ENCODE peak calls at places on chromosomes 13 and 19, in seven cellular contexts. A, H, C, V, Q, U and O are unnamed samples. For H3K36me3, the result is how much of the 10 kb centered on the place peaks cover.

GRCh38 chr13:99425485-99426341 is 75.6 kb upstream of the TM9SF2 start:
- DNase-seq in A (no peak), H (no peak), C (peak), V (peak), Q (peak), U (no peak), O (no peak)

GRCh38 chr13:42048625-42049453 is at the start of gene DGKH:
- DNase-seq in A (peak), H (peak), C (peak), V (peak), Q (peak), U (peak), O (peak)

GRCh38 chr13:111177081-111177711 is 62.1 kb downstream of the ARHGEF7 start:
- DNase-seq in A (peak), H (peak), C (peak), V (no peak), Q (no peak), U (no peak), O (peak)

GRCh38 chr13:65940720-65941119 is 1289.4 kb downstream of the PCDH9 start:
- DNase-seq in A (no peak), H (peak), C (peak), V (no peak), Q (no peak), U (no peak), O (no peak)

GRCh38 chr13:27792393-27793218 is at the start of gene GSX1:
- DNase-seq in A (peak), H (peak), C (peak), V (peak), Q (no peak), U (peak), O (peak)

GRCh38 chr13:68987585-68987984 is 1120.0 kb upstream of the ATXN8OS start:
- DNase-seq in A (no peak), H (peak), C (no peak), V (no peak), Q (no peak), U (no peak), O (peak)

GRCh38 chr19:2303209-2303798 is 4.7 kb downstream of the LINGO3 start:
- DNase-seq in A (no peak), H (no peak), C (no peak), V (no peak), Q (no peak), U (no peak), O (no peak)

GRCh38 chr19:21604941-21605548 is 99.6 kb downstream of the ZNF429 start:
- DNase-seq in A (no peak), H (no peak), C (no peak), V (no peak), Q (no peak), U (no peak), O (no peak)

GRCh38 chr13:42968906-42969305 is 23.1 kb downstream of the EPSTI1 start:
- DNase-seq in A (no peak), H (no peak), C (no peak), V (no peak), Q (no peak), U (peak), O (peak)

GRCh38 chr13:75362026-75362425 is 119.9 kb downstream of the TBC1D4 start:
- DNase-seq in A (no peak), H (no peak), C (no peak), V (no peak), Q (no peak), U (no peak), O (no peak)

GRCh38 chr13:110433014-110433413 is 125.9 kb downstream of the COL4A2 start:
- DNase-seq in A (no peak), H (peak), C (peak), V (no peak), Q (no peak), U (no peak), O (no peak)

GRCh38 chr13:38341149-38341692 is 8.4 kb upstream of the UFM1 start:
- DNase-seq in A (no peak), H (no peak), C (no peak), V (no peak), Q (no peak), U (no peak), O (no peak)

GRCh38 chr13:23615677-23616076 is 45.5 kb downstream of the TNFRSF19 start:
- DNase-seq in A (peak), H (no peak), C (no peak), V (no peak), Q (no peak), U (no peak), O (no peak)

GRCh38 chr19:5956728-5957127 is 21.2 kb downstream of the RANBP3 start:
- DNase-seq in A (no peak), H (no peak), C (no peak), V (no peak), Q (no peak), U (no peak), O (no peak)

GRCh38 chr19:21321996-21322395 is 7.2 kb downstream of the ZNF708 start:
- DNase-seq in A (no peak), H (no peak), C (no peak), V (no peak), Q (no peak), U (no peak), O (no peak)

GRCh38 chr13:40682449-40683240 is 16.2 kb upstream of the FOXO1 start:
- DNase-seq in A (peak), H (no peak), C (no peak), V (no peak), Q (peak), U (peak), O (no peak)

GRCh38 chr13:29520671-29521070 is 74.8 kb downstream of the SLC7A1 start:
- DNase-seq in A (peak), H (no peak), C (no peak), V (no peak), Q (no peak), U (no peak), O (no peak)

GRCh38 chr19:58305932-58306323 is 751 bp downstream of the ERVK3-1 start:
- DNase-seq in A (no peak), H (no peak), C (no peak), V (no peak), Q (no peak), U (no peak), O (peak)

GRCh38 chr13:27830010-27830409 is 37.7 kb downstream of the GSX1 start:
- DNase-seq in A (peak), H (peak), C (peak), V (peak), Q (peak), U (peak), O (peak)

GRCh38 chr19:8302734-8303133 is 5.4 kb downstream of the CD320 start:
- DNase-seq in A (no peak), H (peak), C (no peak), V (peak), Q (no peak), U (no peak), O (peak)

GRCh38 chr13:99432637-99433542 is 68.4 kb upstream of the TM9SF2 start:
- DNase-seq in A (peak), H (peak), C (peak), V (peak), Q (peak), U (peak), O (peak)

GRCh38 chr19:31214086-31214485 is 135.2 kb downstream of the TSHZ3 start:
- DNase-seq in A (peak), H (peak), C (peak), V (no peak), Q (no peak), U (no peak), O (peak)

GRCh38 chr13:32381539-32381938 is 46.4 kb downstream of the N4BP2L1 start:
- DNase-seq in A (peak), H (no peak), C (no peak), V (no peak), Q (no peak), U (peak), O (no peak)

GRCh38 chr13:24097667-24098066 is 62.9 kb upstream of the SPATA13 start:
- DNase-seq in A (no peak), H (no peak), C (no peak), V (no peak), Q (no peak), U (no peak), O (no peak)

GRCh38 chr19:17184381-17184841 is 30.7 kb upstream of the USE1 start:
- DNase-seq in A (no peak), H (no peak), C (no peak), V (no peak), Q (peak), U (no peak), O (no peak)

GRCh38 chr19:9989504-9989903 is 20.8 kb downstream of the COL5A3 start:
- DNase-seq in A (no peak), H (no peak), C (no peak), V (no peak), Q (no peak), U (no peak), O (no peak)

GRCh38 chr13:43446126-43446525 is 340.6 kb downstream of the ENOX1 start:
- DNase-seq in A (no peak), H (no peak), C (no peak), V (no peak), Q (no peak), U (no peak), O (no peak)

GRCh38 chr19:38034153-38034835 is 127.3 kb downstream of the SIPA1L3 start:
- DNase-seq in A (peak), H (no peak), C (no peak), V (no peak), Q (peak), U (no peak), O (no peak)

GRCh38 chr19:18328340-18329034 is 5.6 kb upstream of the LSM4 start:
- DNase-seq in A (peak), H (peak), C (peak), V (peak), Q (peak), U (peak), O (peak)

GRCh38 chr13:32272021-32272695 is 43.0 kb downstream of the ZAR1L start:
- DNase-seq in A (no peak), H (no peak), C (no peak), V (no peak), Q (no peak), U (no peak), O (no peak)

GRCh38 chr13:40306817-40307216 is 359.6 kb downstream of the FOXO1 start:
- DNase-seq in A (no peak), H (no peak), C (no peak), V (no peak), Q (peak), U (no peak), O (no peak)

GRCh38 chr19:5030136-5030820 is 61.4 kb downstream of the KDM4B start:
- DNase-seq in A (no peak), H (no peak), C (no peak), V (no peak), Q (no peak), U (no peak), O (no peak)

GRCh38 chr19:35351441-35352176 is 3.9 kb downstream of the FFAR1 start:
- DNase-seq in A (no peak), H (no peak), C (no peak), V (peak), Q (no peak), U (peak), O (peak)

GRCh38 chr19:776549-776948 is 20.7 kb upstream of the PTBP1 start:
- DNase-seq in A (no peak), H (no peak), C (no peak), V (no peak), Q (no peak), U (no peak), O (no peak)

GRCh38 chr19:2474232-2475017 is 1.5 kb upstream of the GADD45B start:
- DNase-seq in A (peak), H (peak), C (peak), V (peak), Q (peak), U (peak), O (peak)

GRCh38 chr13:35566340-35566739 is 89.9 kb upstream of the MAB21L1 start:
- DNase-seq in A (no peak), H (no peak), C (no peak), V (no peak), Q (no peak), U (no peak), O (no peak)

GRCh38 chr19:43784251-43784980 is 3.6 kb upstream of the KCNN4 start:
- DNase-seq in A (no peak), H (peak), C (no peak), V (no peak), Q (peak), U (peak), O (peak)

GRCh38 chr19:32675720-32676185 is at the start of gene RGS9BP:
- DNase-seq in A (peak), H (peak), C (peak), V (peak), Q (no peak), U (peak), O (peak)

GRCh38 chr13:96967248-96967745 is 27.0 kb downstream of the OXGR1 start:
- DNase-seq in A (no peak), H (no peak), C (no peak), V (no peak), Q (peak), U (peak), O (no peak)

GRCh38 chr19:28401739-28402138 is 811.2 kb downstream of the UQCRFS1 start:
- DNase-seq in A (no peak), H (no peak), C (no peak), V (no peak), Q (no peak), U (no peak), O (no peak)

GRCh38 chr19:50723069-50723468 is at the start of gene CLEC11A:
- DNase-seq in A (peak), H (peak), C (peak), V (no peak), Q (no peak), U (peak), O (no peak)
- H3K36me3 ChIP-seq in A (under half), H (under half), C (under half), V (under half), Q (under half), U (under half), O (under half)

DNA sequence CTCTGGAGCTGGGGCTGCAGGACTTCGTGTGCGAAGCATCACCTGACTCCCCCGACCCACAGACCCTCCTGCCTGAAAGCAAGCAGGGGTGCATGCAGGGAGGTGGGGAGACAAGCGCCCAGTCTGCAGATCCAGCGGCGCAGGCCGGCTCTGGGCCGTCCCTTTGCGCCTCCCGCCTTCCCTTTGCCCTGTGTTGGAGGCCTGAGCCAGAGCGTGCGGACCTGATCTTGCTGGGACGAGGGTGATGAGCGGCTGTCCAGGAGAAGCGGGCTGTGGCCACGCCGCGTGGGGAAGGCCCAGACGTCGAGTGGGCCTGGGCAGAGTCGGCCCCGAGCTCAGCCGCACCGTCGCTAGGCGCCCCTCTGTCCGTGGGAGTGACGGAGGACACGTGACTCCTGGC is 5.3 kb upstream of the GRTP1 start:
- DNase-seq in A (no peak), H (no peak), C (no peak), V (no peak), Q (no peak), U (no peak), O (no peak)
- TF ChIP-seq CTCF in A (no peak), H (no peak), C (no peak), V (no peak), Q (no peak), U (no peak), O (no peak)

GRCh38 chr13:48769107-48769704 is 115.5 kb downstream of the CYSLTR2 start:
- DNase-seq in A (peak), H (peak), C (peak), V (peak), Q (peak), U (peak), O (no peak)
- H3K4me3 ChIP-seq in A (no peak), H (no peak), C (no peak), V (no peak), Q (no peak), U (no peak), O (no peak)

GRCh38 chr19:45782820-45783785 is 813 bp upstream of the DMPK start:
- DNase-seq in A (no peak), H (peak), C (peak), V (no peak), Q (no peak), U (peak), O (peak)

GRCh38 chr19:45786533-45786894 is 4.2 kb upstream of the DMPK start:
- DNase-seq in A (no peak), H (no peak), C (no peak), V (no peak), Q (no peak), U (no peak), O (no peak)

GRCh38 chr19:45784096-45784495 is 1.8 kb upstream of the DMPK start:
- DNase-seq in A (no peak), H (no peak), C (no peak), V (no peak), Q (no peak), U (peak), O (no peak)

GRCh38 chr19:45785781-45786532 is 3.7 kb upstream of the DMPK start:
- DNase-seq in A (no peak), H (no peak), C (no peak), V (no peak), Q (no peak), U (no peak), O (no peak)

DNA sequence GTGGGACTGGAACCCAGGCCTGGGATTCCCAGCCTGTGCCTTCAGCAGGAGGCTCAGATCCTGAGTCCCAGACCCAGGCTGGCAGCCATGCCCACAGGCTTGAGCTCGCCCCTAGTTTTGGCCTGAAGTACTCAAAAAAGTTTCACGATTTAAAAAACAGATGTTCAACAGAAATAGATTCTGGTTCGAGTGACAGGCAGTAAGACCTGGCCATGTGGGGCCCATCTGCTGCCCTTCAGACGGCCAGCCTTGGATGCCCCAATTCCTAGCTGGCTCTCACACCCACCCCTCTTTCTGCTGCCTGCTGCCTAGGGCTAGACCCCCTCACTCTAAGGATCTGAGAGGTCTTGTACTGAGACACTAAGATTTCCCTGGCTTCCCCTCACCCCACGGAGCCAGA is 2.8 kb upstream of the DMPK start:
- DNase-seq in A (no peak), H (no peak), C (no peak), V (no peak), Q (no peak), U (no peak), O (no peak)
- H3K36me3 ChIP-seq in A (under half), H (under half), C (under half), V (under half), Q (under half), U (under half), O (under half)